ENCODE peak calls at places on chromosome 6, in five cellular contexts. P is SK-N-MC; H is substantia nigra; W is AG04450; I is CD4-positive, alpha-beta T cell. A is an unnamed sample.

GRCh38 chr6:110357298-110357695 is 852 bp downstream of the METTL24 start:
- DNase-seq in H (no peak), I (no peak), P (no peak), W (no peak), A (no peak)

GRCh38 chr6:83708970-83709747 is at the start of gene SNAP91:
- DNase-seq in W (no peak), H (peak; percentile 77), P (no peak), I (no peak), A (no peak)

GRCh38 chr6:166998256-166999144 is 697 bp upstream of the CEP43 start:
- DNase-seq in I (no peak), P (no peak), H (peak; percentile 6), W (no peak), A (no peak)

GRCh38 chr6:3341467-3341866 is 82.7 kb downstream of the PSMG4 start:
- DNase-seq in P (no peak), W (no peak), I (no peak), H (peak; percentile 57), A (no peak)

GRCh38 chr6:28953039-28953872 is 29.5 kb upstream of the TRIM27 start:
- DNase-seq in P (no peak), I (peak; percentile 35), W (peak; percentile 27), H (peak; percentile 18), A (no peak)

GRCh38 chr6:125904871-125905270 is 51.7 kb upstream of the HINT3 start:
- DNase-seq in H (no peak), I (peak; percentile 15), W (no peak), P (no peak), A (no peak)

GRCh38 chr6:56279346-56280080 is 32.1 kb upstream of the COL21A1 start:
- DNase-seq in I (no peak), H (no peak), W (no peak), P (no peak), A (no peak)

GRCh38 chr6:122753688-122754056 is 25.8 kb upstream of the FABP7 start:
- DNase-seq in W (no peak), I (no peak), P (no peak), H (peak; percentile 51), A (no peak)

GRCh38 chr6:90350689-90351554 is 54.3 kb upstream of the BACH2 start:
- DNase-seq in W (no peak), P (no peak), H (no peak), I (peak; percentile 47), A (no peak)

GRCh38 chr6:28709478-28710349 is 184.0 kb downstream of the GPX5 start:
- DNase-seq in P (no peak), I (no peak), H (no peak), W (no peak), A (no peak)

GRCh38 chr6:14876778-14877613 is 368.9 kb upstream of the JARID2 start:
- DNase-seq in W (peak; percentile 48), H (no peak), P (peak; percentile 96), I (peak; percentile 1), A (no peak)

GRCh38 chr6:166956444-166957086 is at the start of gene RNASET2:
- DNase-seq in W (peak; percentile 65), P (no peak), I (peak; percentile 98), H (peak; percentile 93), A (no peak)

GRCh38 chr6:159464827-159465226 is 228.2 kb downstream of the SOD2 start:
- DNase-seq in H (no peak), I (no peak), P (no peak), W (no peak), A (no peak)

GRCh38 chr6:5869261-5869660 is 137.5 kb downstream of the NRN1 start:
- DNase-seq in P (no peak), I (no peak), W (no peak), H (no peak), A (no peak)

GRCh38 chr6:156309017-156309416 is 468.2 kb upstream of the ARID1B start:
- DNase-seq in W (no peak), I (no peak), P (no peak), H (no peak), A (no peak)

GRCh38 chr6:82056567-82056966 is 191.0 kb downstream of the IBTK start:
- DNase-seq in P (no peak), I (no peak), W (no peak), H (no peak), A (no peak)

GRCh38 chr6:3276174-3277167 is 17.7 kb downstream of the PSMG4 start:
- DNase-seq in H (no peak), P (no peak), I (no peak), W (no peak), A (no peak)

GRCh38 chr6:17233531-17233930 is 47.6 kb upstream of the RBM24 start:
- DNase-seq in H (no peak), W (no peak), P (no peak), I (no peak), A (no peak)

GRCh38 chr6:133973109-133973971 is 20.3 kb downstream of the TBPL1 start:
- DNase-seq in P (no peak), H (peak; percentile 12), W (peak; percentile 42), I (no peak), A (no peak)

GRCh38 chr6:45376310-45377040 is 1.3 kb downstream of the SUPT3H start:
- DNase-seq in W (no peak), H (no peak), P (no peak), I (no peak), A (no peak)

GRCh38 chr6:168319279-168320051 is at the start of gene DACT2:
- DNase-seq in I (no peak), H (no peak), W (no peak), P (no peak), A (no peak)

GRCh38 chr6:42158011-42158410 is 15.2 kb upstream of the GUCA1A start:
- DNase-seq in P (no peak), W (no peak), H (no peak), I (no peak), A (no peak)

GRCh38 chr6:38015341-38015740 is 195.8 kb downstream of the ZFAND3 start:
- DNase-seq in H (no peak), W (no peak), P (no peak), I (no peak), A (no peak)

GRCh38 chr6:130421567-130421966 is 55.8 kb downstream of the TMEM200A start:
- DNase-seq in W (peak; percentile 62), H (no peak), I (no peak), P (no peak), A (no peak)

DNA sequence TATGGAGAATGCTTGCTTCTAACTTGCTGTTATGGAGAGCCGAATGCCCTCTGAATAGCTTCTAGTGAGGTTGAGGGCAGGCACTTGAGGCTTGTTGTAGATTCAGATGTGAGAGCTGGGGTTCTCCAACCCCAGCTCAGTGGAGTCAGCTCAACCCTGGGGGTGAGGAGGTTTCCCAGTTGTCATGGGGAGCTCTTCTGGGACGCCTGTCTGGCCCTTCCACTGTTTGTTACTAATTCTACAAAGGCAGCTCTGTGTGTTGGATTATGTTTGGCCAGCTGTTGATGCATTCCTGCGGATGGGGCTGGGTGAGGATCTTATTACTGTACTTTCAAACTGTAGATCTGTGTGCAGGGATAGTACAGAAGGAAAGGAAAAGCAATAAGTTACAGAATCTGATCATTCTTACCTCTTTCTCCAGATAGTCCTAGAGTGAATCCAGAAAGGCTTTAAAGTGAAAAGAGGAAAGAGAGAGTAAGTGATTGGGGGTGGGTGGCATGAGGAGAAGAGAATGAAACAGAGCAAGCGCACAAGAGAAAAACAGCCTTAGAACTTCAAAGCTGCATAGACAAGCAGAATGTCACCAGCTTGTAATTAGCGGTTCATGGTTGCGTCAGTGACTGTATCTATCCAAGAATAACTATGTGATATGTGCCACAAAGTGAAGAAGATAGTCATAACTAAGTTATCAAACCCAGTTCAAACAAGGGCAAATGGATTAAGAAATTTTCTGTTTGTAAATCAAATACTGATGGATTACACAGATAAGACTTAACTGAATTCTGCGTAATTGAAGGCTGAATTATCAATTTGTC is 148.6 kb downstream of the PRL start:
- DNase-seq in H (peak; percentile 55), P (no peak), W (peak; percentile 85), I (no peak), A (no peak)
- H3K27ac ChIP-seq in H (peak overlapping the region; percentile 68), P (no peak overlapping the region), W (peak overlapping the region; percentile 95), I (no peak overlapping the region), A (no peak overlapping the region)

GRCh38 chr6:24332306-24332705 is 25.6 kb downstream of the DCDC2 start:
- DNase-seq in I (no peak), W (no peak), H (no peak), P (no peak), A (no peak)

GRCh38 chr6:24325978-24326377 is 31.9 kb downstream of the DCDC2 start:
- DNase-seq in H (no peak), W (no peak), P (no peak), I (no peak), A (no peak)

GRCh38 chr6:24329022-24329421 is 28.8 kb downstream of the DCDC2 start:
- DNase-seq in W (no peak), I (no peak), P (no peak), H (no peak), A (no peak)

GRCh38 chr6:24330137-24330732 is 27.6 kb downstream of the DCDC2 start:
- DNase-seq in H (no peak), I (no peak), P (no peak), W (no peak), A (no peak)

DNA sequence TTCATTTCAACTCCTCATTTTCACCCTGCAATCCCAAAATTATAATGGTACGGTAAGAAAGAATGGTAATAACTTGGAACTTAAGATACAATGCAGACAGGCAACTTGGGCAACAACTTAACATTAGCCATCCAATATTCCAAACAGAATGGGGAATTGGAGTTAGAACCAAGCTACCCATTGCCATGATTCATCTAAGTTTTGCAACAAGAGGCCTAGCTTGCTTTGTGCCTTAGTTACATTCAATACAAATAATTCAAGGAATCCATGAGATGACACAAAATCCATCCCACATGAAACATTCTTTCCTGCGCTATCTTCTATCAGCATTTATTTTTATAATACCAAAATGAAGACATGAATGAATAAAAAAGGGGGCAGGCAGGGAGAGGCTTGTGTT is 28.4 kb downstream of the DCDC2 start:
- DNase-seq in H (no peak), W (no peak), P (no peak), I (no peak), A (no peak)
- H3K27ac ChIP-seq in H (no peak overlapping the region), W (no peak overlapping the region), P (no peak overlapping the region), I (no peak overlapping the region), A (no peak overlapping the region)

GRCh38 chr6:126963077-126963809 is 155.2 kb upstream of the RSPO3 start:
- DNase-seq in W (no peak), H (no peak), I (no peak), P (no peak), A (no peak)
- H3K27ac ChIP-seq in W (no peak overlapping the region), H (no peak overlapping the region), I (no peak overlapping the region), P (no peak overlapping the region), A (no peak overlapping the region)

DNA sequence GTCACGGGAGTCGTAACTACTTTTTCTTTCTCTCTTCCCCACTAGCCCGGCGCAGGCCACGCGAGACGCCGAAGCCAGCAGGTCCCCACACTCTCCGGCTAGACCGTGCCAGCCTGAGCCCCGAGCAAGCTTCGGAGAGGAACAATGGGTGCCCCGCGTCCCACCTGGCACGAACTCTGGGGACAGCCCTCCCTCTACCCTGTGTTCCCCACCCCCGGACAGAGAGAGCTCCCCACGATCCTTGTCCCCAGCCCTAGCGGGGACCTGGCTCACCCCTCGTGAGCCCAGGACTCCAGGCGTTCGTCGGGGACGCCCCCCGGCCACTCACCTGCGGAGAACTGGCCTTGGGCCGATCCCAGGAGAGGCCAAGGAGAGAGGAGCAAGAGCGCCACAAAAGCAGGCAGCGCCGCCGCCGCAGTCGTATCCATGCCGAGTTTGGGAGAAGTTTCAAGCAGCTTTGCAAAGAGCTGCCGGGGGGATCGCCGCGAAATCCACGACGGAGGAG is 416 bp downstream of the PTPRK start:
- DNase-seq in P (no peak), I (peak; percentile 26), W (no peak), H (peak; percentile 67), A (no peak)
- H3K27ac ChIP-seq in P (peak overlapping the region; percentile 43), I (no peak overlapping the region), W (peak overlapping the region; percentile 89), H (peak overlapping the region; percentile 98), A (no peak overlapping the region)